ENCODE peak calls at places on chromosome 9, in ten cellular contexts. Q, V, N, J, U, H, O, Z, W and D are unnamed samples.

GRCh38 chr9:96420468-96421219 is 2.5 kb upstream of the ZNF367 start:
- DNase-seq in Q (no peak), V (peak), N (no peak), J (no peak), U (no peak), H (no peak), O (peak), Z (peak), W (peak), D (peak)

GRCh38 chr9:126536131-126536530 is 77.6 kb upstream of the LMX1B start:
- DNase-seq in Q (no peak), V (no peak), N (no peak), J (no peak), U (no peak), H (peak), O (no peak), Z (no peak), W (no peak), D (no peak)

GRCh38 chr9:32251539-32251938 is 132.9 kb upstream of the ACO1 start:
- DNase-seq in Q (peak), V (peak), N (peak), J (peak), U (peak), H (no peak), O (peak), Z (peak), W (peak), D (peak)

GRCh38 chr9:4289411-4290380 is 10.2 kb downstream of the GLIS3 start:
- DNase-seq in Q (no peak), V (no peak), N (no peak), J (no peak), U (no peak), H (no peak), O (no peak), Z (no peak), W (no peak), D (no peak)

GRCh38 chr9:137688725-137689124 is 69.9 kb downstream of the EHMT1 start:
- DNase-seq in Q (no peak), V (no peak), N (no peak), J (no peak), U (no peak), H (no peak), O (no peak), Z (no peak), W (no peak), D (no peak)

GRCh38 chr9:22447607-22448305 is 1.1 kb downstream of the DMRTA1 start:
- DNase-seq in Q (no peak), V (peak), N (no peak), J (no peak), U (no peak), H (no peak), O (no peak), Z (no peak), W (no peak), D (no peak)

GRCh38 chr9:37938121-37938906 is 34.4 kb upstream of the SLC25A51 start:
- DNase-seq in Q (no peak), V (no peak), N (no peak), J (no peak), U (no peak), H (no peak), O (peak), Z (peak), W (no peak), D (peak)

GRCh38 chr9:129069128-129069824 is 11.6 kb upstream of the DOLPP1 start:
- DNase-seq in Q (no peak), V (peak), N (peak), J (peak), U (no peak), H (peak), O (peak), Z (no peak), W (no peak), D (no peak)

GRCh38 chr9:136354592-136355085 is 8.9 kb downstream of the DNLZ start:
- DNase-seq in Q (no peak), V (no peak), N (no peak), J (no peak), U (no peak), H (no peak), O (no peak), Z (peak), W (no peak), D (peak)

GRCh38 chr9:134313470-134313869 is 12.8 kb upstream of the RXRA start:
- DNase-seq in Q (no peak), V (no peak), N (no peak), J (no peak), U (no peak), H (peak), O (no peak), Z (no peak), W (no peak), D (no peak)

GRCh38 chr9:72895122-72895521 is 57.7 kb downstream of the ALDH1A1 start:
- DNase-seq in Q (no peak), V (no peak), N (no peak), J (no peak), U (no peak), H (no peak), O (no peak), Z (no peak), W (no peak), D (no peak)

GRCh38 chr9:114893622-114894021 is 36.8 kb downstream of the TNFSF8 start:
- DNase-seq in Q (no peak), V (no peak), N (no peak), J (no peak), U (no peak), H (no peak), O (peak), Z (no peak), W (no peak), D (no peak)

GRCh38 chr9:116144038-116144437 is 9.6 kb upstream of the PAPPA start:
- DNase-seq in Q (no peak), V (no peak), N (no peak), J (no peak), U (no peak), H (no peak), O (peak), Z (no peak), W (no peak), D (no peak)